ENCODE peak calls at places on chromosomes 4 and X, in six cellular contexts. B, T, U, P, R and G are unnamed samples.

GRCh38 chr4:128220286-128221235 is 67.1 kb downstream of the PGRMC2 start:
- DNase-seq in B (no peak), T (peak), U (peak), P (peak), R (no peak), G (no peak)

GRCh38 chrX:130834830-130835229 is 68.2 kb downstream of the ENOX2 start:
- DNase-seq in B (no peak), T (no peak), U (no peak), P (no peak), R (no peak), G (no peak)

GRCh38 chr4:53321151-53321987 is 44.5 kb downstream of the SCFD2 start:
- DNase-seq in B (no peak), T (peak), U (no peak), P (no peak), R (no peak), G (no peak)

GRCh38 chr4:7291372-7292135 is 99.2 kb downstream of the SORCS2 start:
- DNase-seq in B (no peak), T (no peak), U (no peak), P (no peak), R (no peak), G (no peak)

GRCh38 chrX:49001521-49002090 is 458 bp downstream of the GRIPAP1 start:
- DNase-seq in B (peak), T (peak), U (peak), P (peak), R (peak), G (peak)

GRCh38 chr4:25174674-25175073 is 14.4 kb upstream of the SEPSECS start:
- DNase-seq in B (no peak), T (no peak), U (no peak), P (no peak), R (no peak), G (no peak)

GRCh38 chr4:164935363-164935762 is 42.1 kb downstream of the TRIM61 start:
- DNase-seq in B (peak), T (peak), U (peak), P (peak), R (peak), G (no peak)

GRCh38 chr4:119206178-119206577 is 6.3 kb upstream of the USP53 start:
- DNase-seq in B (no peak), T (no peak), U (no peak), P (no peak), R (no peak), G (no peak)

GRCh38 chr4:111323496-111323895 is 700.6 kb upstream of the PITX2 start:
- DNase-seq in B (no peak), T (no peak), U (no peak), P (no peak), R (no peak), G (no peak)

GRCh38 chr4:10495651-10496050 is 38.4 kb upstream of the ZNF518B start:
- DNase-seq in B (no peak), T (no peak), U (no peak), P (no peak), R (no peak), G (no peak)

GRCh38 chr4:152971053-152971452 is 34.9 kb downstream of the FHDC1 start:
- DNase-seq in B (no peak), T (no peak), U (no peak), P (no peak), R (no peak), G (no peak)

GRCh38 chr4:69038582-69038981 is 57.7 kb upstream of the UGT2B7 start:
- DNase-seq in B (no peak), T (peak), U (no peak), P (no peak), R (no peak), G (no peak)

GRCh38 chrX:153245288-153245731 is 66.2 kb downstream of the MAGEA1 start:
- DNase-seq in B (no peak), T (no peak), U (peak), P (no peak), R (peak), G (no peak)

GRCh38 chr4:80532674-80533333 is 197.3 kb downstream of the CFAP299 start:
- DNase-seq in B (no peak), T (no peak), U (no peak), P (no peak), R (no peak), G (no peak)

GRCh38 chr4:76523593-76523992 is 88.6 kb downstream of the SHROOM3 start:
- DNase-seq in B (no peak), T (no peak), U (no peak), P (no peak), R (no peak), G (no peak)

GRCh38 chrX:2360731-2361130 is 140.0 kb downstream of the DHRSX start:
- DNase-seq in B (no peak), T (no peak), U (no peak), P (peak), R (no peak), G (no peak)

GRCh38 chrX:129678881-129679195 is 24.1 kb upstream of the APLN start:
- DNase-seq in B (no peak), T (no peak), U (no peak), P (no peak), R (no peak), G (no peak)

GRCh38 chrX:123436512-123436911 is 252.4 kb downstream of the GRIA3 start:
- DNase-seq in B (no peak), T (no peak), U (no peak), P (no peak), R (no peak), G (no peak)

GRCh38 chr4:184664445-184665210 is 15.1 kb downstream of the PRIMPOL start:
- DNase-seq in B (no peak), T (no peak), U (peak), P (no peak), R (no peak), G (no peak)

GRCh38 chr4:27000820-27001219 is 140.2 kb downstream of the STIM2 start:
- DNase-seq in B (no peak), T (no peak), U (peak), P (no peak), R (no peak), G (no peak)

GRCh38 chrX:47674776-47675175 is 15.8 kb upstream of the UXT start:
- DNase-seq in B (no peak), T (no peak), U (no peak), P (no peak), R (no peak), G (no peak)

GRCh38 chr4:59553739-59554126 is 1646.4 kb upstream of the ADGRL3 start:
- DNase-seq in B (no peak), T (no peak), U (no peak), P (no peak), R (no peak), G (no peak)

GRCh38 chr4:15144967-15145295 is 142.7 kb downstream of the CPEB2 start:
- DNase-seq in B (no peak), T (no peak), U (no peak), P (no peak), R (no peak), G (no peak)

GRCh38 chrX:137565921-137566745 is at the start of gene ZIC3:
- DNase-seq in B (no peak), T (no peak), U (peak), P (no peak), R (peak), G (no peak)

GRCh38 chr4:84578540-84579409 is 4.2 kb upstream of the CDS1 start:
- DNase-seq in B (no peak), T (peak), U (no peak), P (peak), R (peak), G (no peak)

GRCh38 chr4:6221851-6222760 is 21.8 kb upstream of the JAKMIP1 start:
- DNase-seq in B (no peak), T (peak), U (peak), P (no peak), R (peak), G (no peak)

GRCh38 chr4:9942139-9942538 is 79.2 kb downstream of the SLC2A9 start:
- DNase-seq in B (no peak), T (no peak), U (no peak), P (no peak), R (no peak), G (no peak)

DNA sequence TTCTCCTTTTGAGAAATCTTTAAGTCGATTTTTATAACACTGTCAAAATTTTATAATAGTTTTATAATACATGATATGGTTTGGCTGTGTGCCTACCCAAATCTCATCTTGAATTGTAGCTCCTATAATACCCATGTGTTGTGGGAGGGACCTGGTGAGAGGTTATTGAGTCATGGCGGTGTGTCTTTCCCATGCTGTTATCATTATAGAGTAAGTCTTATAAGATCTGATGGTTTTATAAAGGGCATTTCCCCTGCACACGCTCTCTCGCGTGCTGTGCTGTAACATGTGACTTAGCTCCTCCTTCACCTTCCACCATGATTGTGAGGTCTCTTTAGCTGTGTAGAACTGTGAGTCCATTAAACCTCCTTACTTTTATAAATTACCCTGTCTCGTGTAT is 364.0 kb upstream of the SPANXN4 start:
- DNase-seq in B (no peak), T (no peak), U (no peak), P (no peak), R (no peak), G (no peak)
- TF ChIP-seq SP1 in B (no peak), T (no peak), U (no peak), P (no peak), R (no peak), G (no peak)

DNA sequence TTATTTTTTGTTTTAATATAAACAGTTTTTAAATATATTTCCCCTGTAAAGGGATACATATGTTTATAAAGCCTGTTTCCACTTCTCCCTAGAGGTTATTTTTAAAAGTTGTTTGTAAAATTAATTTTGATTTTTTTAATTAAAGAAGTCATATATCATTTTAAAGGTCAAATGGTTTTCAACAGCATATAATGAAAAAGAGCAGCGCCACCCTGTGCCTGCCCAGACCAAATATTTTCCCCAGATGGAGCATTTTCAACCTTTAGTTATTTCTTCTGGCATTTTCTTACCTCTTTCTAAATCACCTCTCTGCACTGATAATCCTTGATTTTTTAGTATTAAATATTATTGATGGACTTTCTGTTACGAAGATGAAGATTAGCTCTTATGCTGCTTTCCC is 21.0 kb downstream of the MSX1 start:
- DNase-seq in B (no peak), T (no peak), U (no peak), P (no peak), R (no peak), G (no peak)
- TF ChIP-seq SP1 in B (no peak), T (no peak), U (no peak), P (no peak), R (no peak), G (no peak)

GRCh38 chr4:4631150-4631549 is 89.3 kb upstream of the STX18 start:
- DNase-seq in B (peak), T (no peak), U (no peak), P (no peak), R (no peak), G (no peak)

GRCh38 chr4:4619821-4620220 is 78.0 kb upstream of the STX18 start:
- DNase-seq in B (no peak), T (no peak), U (no peak), P (no peak), R (no peak), G (no peak)

GRCh38 chr4:4627906-4628305 is 86.1 kb upstream of the STX18 start:
- DNase-seq in B (no peak), T (no peak), U (no peak), P (no peak), R (no peak), G (no peak)

GRCh38 chr4:4627111-4627510 is 85.3 kb upstream of the STX18 start:
- DNase-seq in B (no peak), T (no peak), U (no peak), P (no peak), R (peak), G (no peak)

DNA sequence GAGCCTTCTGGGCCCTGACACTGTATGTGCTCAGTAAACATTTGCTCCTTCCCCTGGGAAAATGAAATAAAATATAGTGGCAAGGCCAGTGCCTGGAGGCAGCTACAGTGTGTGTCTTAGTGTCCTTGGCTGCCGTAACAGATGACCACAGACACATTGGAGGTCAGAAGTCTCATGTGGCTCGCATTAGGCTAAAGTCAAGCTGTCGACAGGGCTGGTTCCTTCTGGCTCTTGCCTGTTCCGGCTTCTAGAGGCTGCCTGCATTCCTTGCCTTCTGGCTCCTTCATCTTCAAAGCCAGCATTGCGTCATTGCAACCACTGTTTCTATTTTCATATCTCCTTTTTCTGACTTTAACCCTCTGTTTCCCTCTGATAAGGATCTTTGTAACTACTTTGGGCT is 83.6 kb upstream of the STX18 start:
- DNase-seq in B (no peak), T (no peak), U (no peak), P (no peak), R (no peak), G (no peak)
- TF ChIP-seq SP1 in B (no peak), T (no peak), U (no peak), P (no peak), R (no peak), G (no peak)

DNA sequence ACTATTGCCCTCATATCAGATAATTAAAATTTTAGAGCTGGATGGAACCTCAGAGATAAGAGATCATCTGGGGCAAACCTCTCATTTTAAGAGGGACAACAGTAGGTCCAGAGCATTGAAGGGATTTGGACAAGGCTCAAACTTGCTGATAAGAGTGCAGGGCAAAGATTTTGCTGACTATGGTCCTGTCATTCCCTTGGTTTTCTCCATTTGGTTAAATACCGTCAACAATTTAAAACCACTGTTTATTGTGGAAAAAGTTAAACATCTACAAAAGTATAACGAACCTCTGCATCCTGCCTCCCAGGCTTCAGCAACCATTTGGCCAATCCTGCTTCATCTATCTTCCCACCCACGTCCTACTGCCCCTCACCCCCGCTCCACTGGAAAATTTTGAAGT is 10.7 kb upstream of the KIT start:
- DNase-seq in B (no peak), T (no peak), U (no peak), P (no peak), R (no peak), G (no peak)
- TF ChIP-seq SP1 in B (no peak), T (no peak), U (no peak), P (no peak), R (no peak), G (no peak)